ENCODE peak calls at places on chromosomes 1 and 21, in six cellular contexts. O, Q, Z, I, V and W are unnamed samples.

GRCh38 chr21:38467369-38467768 is 30.9 kb downstream of the ERG start:
- DNase-seq in O (no peak), Q (peak; percentile 82), Z (no peak), I (no peak), V (no peak), W (no peak)

GRCh38 chr21:21612446-21612845 is 614.2 kb downstream of the NCAM2 start:
- DNase-seq in O (no peak), Q (peak; percentile 18), Z (no peak), I (no peak), V (no peak), W (no peak)

GRCh38 chr1:32339363-32339978 is 3.4 kb upstream of the MARCKSL1 start:
- DNase-seq in O (peak; percentile 67), Q (peak; percentile 87), Z (no peak), I (no peak), V (no peak), W (peak; percentile 70)

GRCh38 chr1:18957136-18957521 is 653 bp upstream of the IFFO2 start:
- DNase-seq in O (peak; percentile 45), Q (no peak), Z (peak; percentile 47), I (no peak), V (no peak), W (no peak)

GRCh38 chr21:43880111-43880985 is 15.3 kb downstream of the AGPAT3 start:
- DNase-seq in O (no peak), Q (peak; percentile 40), Z (no peak), I (no peak), V (no peak), W (no peak)

GRCh38 chr1:1861339-1861730 is 29.6 kb downstream of the GNB1 start:
- DNase-seq in O (no peak), Q (no peak), Z (no peak), I (peak; percentile 33), V (no peak), W (no peak)

GRCh38 chr1:88892146-88892877 is 945 bp upstream of the GTF2B start:
- DNase-seq in O (peak; percentile 32), Q (peak; percentile 89), Z (no peak), I (no peak), V (no peak), W (no peak)

GRCh38 chr1:205907794-205908193 is 35.5 kb downstream of the SLC26A9 start:
- DNase-seq in O (no peak), Q (no peak), Z (no peak), I (no peak), V (peak; percentile 7), W (no peak)

GRCh38 chr1:232844791-232845190 is 39.6 kb downstream of the MAP10 start:
- DNase-seq in O (no peak), Q (no peak), Z (no peak), I (no peak), V (no peak), W (no peak)

DNA sequence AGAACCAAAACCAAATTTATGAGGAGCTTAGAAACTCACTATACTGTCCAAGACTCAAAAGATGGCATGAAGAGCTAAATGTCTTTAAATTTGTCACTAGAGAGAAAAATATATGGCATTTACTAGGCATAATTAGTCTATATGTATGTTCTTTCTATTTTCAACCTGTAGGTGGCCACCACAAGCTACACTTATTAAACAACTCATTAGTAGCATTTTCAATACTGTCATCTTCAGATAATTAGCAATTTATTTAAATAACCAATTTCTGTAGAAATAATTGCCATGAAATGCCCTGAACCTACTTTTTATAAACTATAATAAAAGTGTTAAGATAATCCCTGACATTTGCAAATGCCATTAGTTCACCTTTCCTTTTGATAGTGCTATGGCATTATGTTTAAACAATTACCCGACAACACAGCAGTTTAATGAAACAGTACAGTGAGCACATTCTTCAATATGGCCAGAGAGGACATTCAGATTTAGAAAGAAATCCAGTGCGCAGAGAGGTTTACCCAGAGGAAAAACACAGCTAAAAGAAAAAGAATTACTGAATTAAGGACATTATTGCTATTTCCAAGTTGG is 522.5 kb downstream of the PTBP2 start:
- DNase-seq in O (no peak), Q (peak; percentile 24), Z (no peak), I (no peak), V (no peak), W (peak; percentile 8)
- TF ChIP-seq CTCF in O (peak; percentile 43), Q (no peak), Z (peak; percentile 36), I (peak; percentile 64), V (no peak), W (peak; percentile 49)

DNA sequence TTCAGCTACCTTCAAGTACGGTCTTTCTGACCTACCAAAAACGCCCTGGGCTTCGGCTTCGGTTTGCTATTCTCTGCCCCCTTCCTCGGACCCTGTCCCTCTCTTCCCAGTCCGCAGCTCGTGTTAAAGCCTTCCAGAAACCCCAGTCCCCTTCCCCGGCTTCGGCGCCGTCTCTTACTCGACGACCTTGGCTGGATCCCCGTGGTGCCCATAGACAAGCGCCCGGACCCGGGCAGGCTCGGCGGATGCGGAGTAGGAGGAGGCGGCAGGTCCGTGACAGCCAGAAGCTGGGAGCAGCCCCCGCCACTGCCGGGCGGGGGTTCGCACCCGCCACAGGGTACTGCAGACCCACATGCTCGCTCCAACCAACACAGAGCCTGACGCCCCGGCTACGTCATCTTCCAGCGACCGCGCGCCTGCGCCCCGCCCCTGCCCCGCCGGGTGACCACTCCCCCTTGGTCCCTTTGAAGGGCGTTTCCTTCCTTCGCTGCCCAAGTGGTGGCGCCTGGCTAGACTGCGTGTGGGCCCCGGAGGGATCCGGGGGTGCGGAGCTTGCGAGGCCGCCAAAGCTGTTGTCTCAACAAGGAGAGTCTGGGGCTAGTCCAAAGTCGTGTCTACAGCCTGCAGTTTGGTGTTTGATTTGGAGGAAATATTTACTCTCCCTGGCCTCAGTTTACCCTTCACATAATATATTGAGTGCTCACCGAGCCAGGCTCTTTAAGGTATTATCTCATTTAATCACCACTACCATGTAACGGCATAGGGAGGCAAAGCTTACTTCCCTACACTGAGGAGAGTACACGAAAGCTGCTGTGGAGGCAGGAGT is at the start of gene MECR:
- DNase-seq in O (peak; percentile 96), Q (peak; percentile 95), Z (peak; percentile 96), I (peak; percentile 94), V (peak; percentile 99), W (peak; percentile 97)
- TF ChIP-seq CTCF in O (no peak), Q (peak; percentile 34), Z (no peak), I (peak; percentile 35), V (peak; percentile 58), W (peak; percentile 38)

GRCh38 chr1:70311369-70311768 is 43.2 kb downstream of the ANKRD13C start:
- DNase-seq in O (no peak), Q (no peak), Z (no peak), I (no peak), V (no peak), W (no peak)

GRCh38 chr1:70315782-70316181 is 38.7 kb downstream of the ANKRD13C start:
- DNase-seq in O (no peak), Q (no peak), Z (no peak), I (no peak), V (no peak), W (no peak)

GRCh38 chr1:70318191-70318590 is 36.3 kb downstream of the ANKRD13C start:
- DNase-seq in O (no peak), Q (no peak), Z (no peak), I (no peak), V (no peak), W (no peak)

GRCh38 chr1:70317087-70317486 is 37.4 kb downstream of the ANKRD13C start:
- DNase-seq in O (no peak), Q (no peak), Z (no peak), I (no peak), V (no peak), W (no peak)

DNA sequence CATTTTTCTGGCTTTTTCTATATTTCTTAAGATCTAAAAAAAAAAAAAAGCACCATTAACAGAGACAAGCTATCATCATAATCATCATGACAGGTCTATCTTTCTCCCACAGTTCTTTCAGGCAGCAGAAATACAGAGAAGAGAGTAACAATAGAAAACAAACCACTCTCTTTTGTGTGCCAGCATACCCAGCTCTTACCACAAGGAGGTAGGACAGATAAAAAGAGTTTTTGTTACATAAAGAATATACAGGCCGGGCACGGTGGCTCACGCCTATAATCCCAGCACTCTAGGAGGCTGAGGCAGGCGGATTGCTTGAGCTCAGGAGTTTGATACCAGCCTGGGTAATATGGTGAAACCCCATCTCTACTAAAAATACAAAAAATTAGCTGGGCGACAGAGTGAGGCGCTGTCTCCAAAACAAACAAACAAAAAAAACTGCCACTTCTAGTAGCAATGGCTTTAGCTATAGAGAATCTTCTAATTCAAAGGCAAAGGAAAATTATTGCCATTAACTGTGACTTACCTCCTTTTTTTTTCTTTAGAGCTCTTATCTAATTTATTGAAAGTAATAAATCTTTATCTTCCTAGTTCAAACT is 39.7 kb downstream of the ANKRD13C start:
- DNase-seq in O (no peak), Q (no peak), Z (no peak), I (no peak), V (no peak), W (no peak)
- TF ChIP-seq CTCF in O (no peak), Q (no peak), Z (no peak), I (no peak), V (no peak), W (no peak)

GRCh38 chr1:14994841-14995437 is 158.6 kb upstream of the TMEM51 start:
- DNase-seq in O (no peak), Q (no peak), Z (no peak), I (no peak), V (no peak), W (no peak)

GRCh38 chr1:14997646-14998276 is 155.8 kb upstream of the TMEM51 start:
- DNase-seq in O (no peak), Q (no peak), Z (no peak), I (no peak), V (no peak), W (no peak)

GRCh38 chr1:14996133-14997050 is 157.2 kb upstream of the TMEM51 start:
- DNase-seq in O (no peak), Q (peak; percentile 23), Z (no peak), I (no peak), V (peak; percentile 80), W (no peak)

GRCh38 chr1:14993414-14993813 is 160.1 kb upstream of the TMEM51 start:
- DNase-seq in O (no peak), Q (no peak), Z (no peak), I (no peak), V (no peak), W (no peak)

DNA sequence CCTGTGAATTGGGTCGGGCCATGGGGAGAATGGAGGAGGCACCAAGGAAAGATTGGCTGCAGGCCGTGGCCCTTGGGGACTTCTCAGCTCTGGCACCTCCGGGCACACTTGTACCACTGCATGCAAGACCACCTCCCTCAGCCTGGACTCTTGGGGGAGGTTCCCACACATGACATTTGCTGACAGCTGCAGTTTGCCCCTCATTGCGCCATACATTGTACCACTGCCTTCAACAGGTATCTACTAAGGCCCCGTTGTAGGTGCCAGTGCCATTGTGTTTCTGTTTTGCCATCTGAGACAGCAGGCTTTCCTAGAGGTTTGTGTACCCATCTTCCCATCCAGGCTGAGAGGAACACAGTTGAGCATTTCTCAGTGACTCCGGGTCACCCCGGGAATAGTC is 159.4 kb upstream of the TMEM51 start:
- DNase-seq in O (no peak), Q (no peak), Z (no peak), I (no peak), V (no peak), W (no peak)
- TF ChIP-seq CTCF in O (no peak), Q (no peak), Z (no peak), I (no peak), V (no peak), W (no peak)

GRCh38 chr21:35051287-35051818 is 2.3 kb upstream of the RUNX1 start:
- DNase-seq in O (peak; percentile 92), Q (peak; percentile 97), Z (peak; percentile 87), I (peak; percentile 83), V (peak; percentile 91), W (peak; percentile 59)
- TF ChIP-seq CTCF in O (peak; percentile 64), Q (peak; percentile 64), Z (peak; percentile 52), I (peak; percentile 75), V (peak; percentile 90), W (peak; percentile 58)

GRCh38 chr1:212414328-212415106 is at the start of gene PACC1:
- DNase-seq in O (peak; percentile 97), Q (peak; percentile 98), Z (peak; percentile 91), I (peak; percentile 90), V (peak; percentile 99), W (peak; percentile 97)
- TF ChIP-seq CTCF in O (no peak), Q (no peak), Z (no peak), I (peak; percentile 12), V (peak; percentile 20), W (no peak)

GRCh38 chr1:119539636-119540035 is 32.6 kb downstream of the HSD3B1 start:
- DNase-seq in O (no peak), Q (no peak), Z (no peak), I (no peak), V (no peak), W (no peak)
- TF ChIP-seq CTCF in O (no peak), Q (no peak), Z (no peak), I (no peak), V (no peak), W (no peak)